ENCODE peak calls at places on chromosomes 16 and 17, in six cellular contexts. T is transverse colon, E is breast epithelium, G is IMR-90, I is heart left ventricle, S is psoas muscle. A is an unnamed sample.

GRCh38 chr16:57815987-57816745 is 13.9 kb upstream of the KIFC3 start:
- DNase-seq in T (peak; percentile 80), E (peak; percentile 91), G (peak; percentile 93), I (peak; percentile 89), S (peak; percentile 92), A (peak; percentile 91)

GRCh38 chr16:56518435-56518834 is 1.4 kb downstream of the BBS2 start:
- DNase-seq in T (no peak), E (no peak), G (no peak), I (no peak), S (no peak), A (peak; percentile 19)

GRCh38 chr17:44345497-44346026 is 460 bp downstream of the GRN start:
- DNase-seq in T (peak; percentile 66), E (no peak), G (peak; percentile 59), I (peak; percentile 56), S (no peak), A (peak; percentile 61)

GRCh38 chr17:3916825-3917224 is 560 bp upstream of the P2RX1 start:
- DNase-seq in T (no peak), E (no peak), G (no peak), I (no peak), S (no peak), A (no peak)

GRCh38 chr17:41254861-41255260 is 323 bp upstream of the KRTAP9-9 start:
- DNase-seq in T (no peak), E (no peak), G (peak; percentile 34), I (no peak), S (no peak), A (peak; percentile 24)

GRCh38 chr17:10316986-10317834 is 55.6 kb downstream of the MYH13 start:
- DNase-seq in T (peak; percentile 77), E (no peak), G (peak; percentile 41), I (peak; percentile 45), S (peak; percentile 67), A (peak; percentile 85)

GRCh38 chr17:2337152-2337810 is at the start of gene SGSM2:
- DNase-seq in T (peak; percentile 65), E (no peak), G (peak; percentile 34), I (peak; percentile 79), S (peak; percentile 65), A (peak; percentile 15)

GRCh38 chr17:34826332-34826731 is 134.9 kb downstream of the CCT6B start:
- DNase-seq in T (no peak), E (no peak), G (no peak), I (no peak), S (no peak), A (peak; percentile 9)

GRCh38 chr17:62995377-62995885 is 29.4 kb downstream of the TANC2 start:
- DNase-seq in T (peak; percentile 29), E (no peak), G (peak; percentile 43), I (no peak), S (no peak), A (peak; percentile 45)

GRCh38 chr16:24652803-24653202 is 76.6 kb upstream of the TNRC6A start:
- DNase-seq in T (no peak), E (no peak), G (peak; percentile 31), I (no peak), S (no peak), A (no peak)

GRCh38 chr16:82456683-82457082 is 170.1 kb upstream of the CDH13 start:
- DNase-seq in T (peak; percentile 53), E (peak; percentile 57), G (peak; percentile 36), I (peak; percentile 10), S (peak; percentile 26), A (peak; percentile 34)

GRCh38 chr17:81065500-81065899 is 30.5 kb downstream of the BAIAP2 start:
- DNase-seq in T (no peak), E (no peak), G (no peak), I (no peak), S (no peak), A (no peak)

GRCh38 chr17:57270801-57271245 is 14.5 kb downstream of the MSI2 start:
- DNase-seq in T (no peak), E (no peak), G (no peak), I (no peak), S (no peak), A (no peak)

GRCh38 chr17:57080708-57081107 is 4.3 kb upstream of the AKAP1 start:
- DNase-seq in T (no peak), E (no peak), G (peak; percentile 13), I (no peak), S (no peak), A (no peak)

GRCh38 chr16:83227336-83227735 is 580.4 kb upstream of the HSBP1 start:
- DNase-seq in T (no peak), E (no peak), G (no peak), I (no peak), S (no peak), A (no peak)

GRCh38 chr16:23416816-23417215 is 36.2 kb downstream of the COG7 start:
- DNase-seq in T (no peak), E (no peak), G (no peak), I (no peak), S (no peak), A (no peak)

GRCh38 chr17:82297280-82297803 is 20.1 kb downstream of the CD7 start:
- DNase-seq in T (peak; percentile 93), E (peak; percentile 93), G (no peak), I (peak; percentile 65), S (peak; percentile 94), A (peak; percentile 98)

GRCh38 chr17:74408830-74409229 is 23.1 kb upstream of the GPRC5C start:
- DNase-seq in T (no peak), E (no peak), G (no peak), I (no peak), S (no peak), A (no peak)

GRCh38 chr16:1965610-1966009 is 984 bp upstream of the RPS2 start:
- DNase-seq in T (no peak), E (no peak), G (no peak), I (no peak), S (no peak), A (no peak)

GRCh38 chr16:75462804-75463203 is 1.7 kb downstream of the TMEM170A start:
- DNase-seq in T (no peak), E (no peak), G (no peak), I (no peak), S (no peak), A (no peak)

GRCh38 chr17:59093702-59094231 is 12.9 kb downstream of the TRIM37 start:
- DNase-seq in T (peak; percentile 28), E (no peak), G (peak; percentile 97), I (peak; percentile 43), S (peak; percentile 40), A (peak; percentile 94)

GRCh38 chr17:65438708-65439294 is 122.6 kb downstream of the AXIN2 start:
- DNase-seq in T (no peak), E (no peak), G (peak; percentile 22), I (no peak), S (no peak), A (peak; percentile 65)

GRCh38 chr17:50482516-50482915 is 3.9 kb downstream of the RSAD1 start:
- DNase-seq in T (peak; percentile 94), E (peak; percentile 98), G (peak; percentile 98), I (peak; percentile 93), S (peak; percentile 97), A (peak; percentile 98)
- TF ChIP-seq CTCF in T (peak; percentile 98), E (peak; percentile 86), G (peak; percentile 97), I (peak; percentile 93), S (peak; percentile 81), A (peak; percentile 93)

GRCh38 chr16:30997000-30997886 is 12.2 kb downstream of the HSD3B7 start:
- DNase-seq in T (peak; percentile 87), E (peak; percentile 84), G (peak; percentile 41), I (peak; percentile 82), S (peak; percentile 88), A (peak; percentile 75)

GRCh38 chr16:30997887-30998711 is 12.3 kb downstream of the STX1B start:
- DNase-seq in T (no peak), E (no peak), G (peak; percentile 84), I (no peak), S (no peak), A (peak; percentile 75)

GRCh38 chr16:30995927-30996323 is 10.9 kb downstream of the HSD3B7 start:
- DNase-seq in T (no peak), E (no peak), G (no peak), I (no peak), S (no peak), A (no peak)

GRCh38 chr16:30998852-30999761 is 11.3 kb downstream of the STX1B start:
- DNase-seq in T (no peak), E (no peak), G (no peak), I (no peak), S (no peak), A (peak; percentile 22)

DNA sequence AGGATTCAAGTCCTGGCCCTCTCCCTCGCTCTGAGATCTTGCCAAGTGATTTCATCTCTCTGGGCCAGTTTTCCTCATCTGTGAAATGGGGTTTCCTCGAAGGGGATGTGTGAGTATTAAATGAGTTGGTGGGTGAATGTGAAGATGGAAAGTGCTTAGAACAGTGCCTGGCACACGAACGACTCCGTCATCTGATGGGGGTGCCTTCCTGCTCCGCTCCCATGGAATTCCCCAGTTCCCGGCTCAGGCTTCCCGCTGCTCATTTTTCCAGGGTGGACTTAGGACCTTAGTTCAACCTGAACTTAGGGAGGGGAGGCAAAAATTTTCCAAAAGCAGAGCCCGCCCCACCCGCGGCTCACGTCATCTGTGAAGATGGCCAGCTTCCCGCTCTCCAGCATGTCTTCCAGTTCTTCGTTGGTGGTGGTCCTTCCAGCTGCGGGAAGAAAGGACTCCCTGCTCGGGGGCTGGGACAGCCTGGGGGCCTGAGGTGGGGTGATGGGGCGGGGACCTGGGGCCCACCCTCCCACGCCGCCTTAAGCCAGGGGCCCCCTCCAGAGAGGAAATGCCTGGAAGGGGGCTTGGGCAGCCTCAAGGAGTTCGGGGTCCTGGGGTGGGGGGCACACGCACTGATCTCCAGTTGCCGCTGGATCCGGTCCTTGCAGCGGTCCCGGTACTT is 11.5 kb downstream of the HSD3B7 start:
- DNase-seq in T (peak; percentile 51), E (no peak), G (no peak), I (no peak), S (no peak), A (peak; percentile 49)
- H3K4me3 ChIP-seq in T (peak overlapping the region; percentile 46), E (peak overlapping the region; percentile 56), G (peak overlapping the region; percentile 54), I (peak overlapping the region; percentile 61), S (peak overlapping the region; percentile 73), A (peak overlapping the region; percentile 57)

GRCh38 chr17:64291268-64291851 is 28.3 kb upstream of the TEX2 start:
- DNase-seq in T (no peak), E (no peak), G (no peak), I (no peak), S (no peak), A (peak; percentile 20)
- TF ChIP-seq CTCF in T (no peak), E (no peak), G (peak; percentile 30), I (no peak), S (no peak), A (peak; percentile 55)

DNA sequence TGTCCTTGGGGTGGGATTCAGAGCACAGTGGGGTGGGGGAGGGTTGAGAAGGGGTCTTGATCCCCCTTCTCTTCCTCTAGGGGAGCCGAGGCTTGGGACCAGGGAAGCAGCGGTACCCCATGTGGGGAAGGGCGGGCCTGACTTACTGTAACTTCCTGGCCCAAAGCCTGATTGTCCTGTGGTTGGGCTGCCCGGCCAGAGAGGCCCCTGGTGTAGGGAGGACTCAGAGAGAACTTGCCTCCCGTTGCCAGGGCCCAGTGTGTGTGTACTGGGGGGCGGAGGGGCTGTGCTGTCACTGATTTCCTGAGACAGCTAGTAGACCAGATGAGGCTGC is 16.8 kb downstream of the SOCS3 start:
- DNase-seq in T (peak; percentile 60), E (peak; percentile 64), G (peak; percentile 87), I (peak; percentile 83), S (peak; percentile 83), A (peak; percentile 90)
- H3K4me3 ChIP-seq in T (no peak overlapping the region), E (no peak overlapping the region), G (no peak overlapping the region), I (no peak overlapping the region), S (peak overlapping the region; percentile 56), A (no peak overlapping the region)

A was measured in fibroblast of mammary gland.